ENCODE peak calls at places on chromosomes 16 and 17, in four cellular contexts. S is left ventricle myocardium inferior; Z is GM23338; X is CD8-positive, alpha-beta T cell. U is an unnamed sample. For H3K27me3, the result is how much of the 10 kb centered on the place peaks cover.

GRCh38 chr17:46944931-46945330 is 22.0 kb downstream of the GOSR2 start:
- DNase-seq in S (no peak), Z (no peak), X (no peak), U (no peak)

GRCh38 chr17:13756763-13757162 is 155.0 kb upstream of the HS3ST3A1 start:
- DNase-seq in Z (no peak), S (no peak), X (no peak), U (no peak)

GRCh38 chr17:73582821-73583220 is 61.4 kb downstream of the SDK2 start:
- DNase-seq in X (no peak), Z (no peak), S (no peak), U (no peak)

GRCh38 chr17:57732062-57732461 is 13.0 kb downstream of the CCDC182 start:
- DNase-seq in S (no peak), X (no peak), Z (no peak), U (no peak)

GRCh38 chr17:62963296-62963695 is 2.7 kb upstream of the TANC2 start:
- DNase-seq in S (no peak), Z (no peak), X (no peak), U (no peak)

GRCh38 chr17:73308017-73308823 is 3.6 kb downstream of the CDC42EP4 start:
- DNase-seq in X (no peak), S (peak), Z (no peak), U (no peak)

GRCh38 chr17:65467156-65467555 is 94.3 kb downstream of the AXIN2 start:
- DNase-seq in Z (no peak), X (no peak), S (no peak), U (no peak)

GRCh38 chr17:81885869-81886548 is 5.4 kb downstream of the ALYREF start:
- DNase-seq in Z (no peak), S (no peak), X (no peak), U (peak)

GRCh38 chr17:47649153-47649971 is at the start of gene KPNB1:
- DNase-seq in S (peak), X (peak), Z (peak), U (peak)

GRCh38 chr16:83627996-83628395 is 179.8 kb upstream of the HSBP1 start:
- DNase-seq in X (no peak), S (no peak), Z (no peak), U (no peak)

DNA sequence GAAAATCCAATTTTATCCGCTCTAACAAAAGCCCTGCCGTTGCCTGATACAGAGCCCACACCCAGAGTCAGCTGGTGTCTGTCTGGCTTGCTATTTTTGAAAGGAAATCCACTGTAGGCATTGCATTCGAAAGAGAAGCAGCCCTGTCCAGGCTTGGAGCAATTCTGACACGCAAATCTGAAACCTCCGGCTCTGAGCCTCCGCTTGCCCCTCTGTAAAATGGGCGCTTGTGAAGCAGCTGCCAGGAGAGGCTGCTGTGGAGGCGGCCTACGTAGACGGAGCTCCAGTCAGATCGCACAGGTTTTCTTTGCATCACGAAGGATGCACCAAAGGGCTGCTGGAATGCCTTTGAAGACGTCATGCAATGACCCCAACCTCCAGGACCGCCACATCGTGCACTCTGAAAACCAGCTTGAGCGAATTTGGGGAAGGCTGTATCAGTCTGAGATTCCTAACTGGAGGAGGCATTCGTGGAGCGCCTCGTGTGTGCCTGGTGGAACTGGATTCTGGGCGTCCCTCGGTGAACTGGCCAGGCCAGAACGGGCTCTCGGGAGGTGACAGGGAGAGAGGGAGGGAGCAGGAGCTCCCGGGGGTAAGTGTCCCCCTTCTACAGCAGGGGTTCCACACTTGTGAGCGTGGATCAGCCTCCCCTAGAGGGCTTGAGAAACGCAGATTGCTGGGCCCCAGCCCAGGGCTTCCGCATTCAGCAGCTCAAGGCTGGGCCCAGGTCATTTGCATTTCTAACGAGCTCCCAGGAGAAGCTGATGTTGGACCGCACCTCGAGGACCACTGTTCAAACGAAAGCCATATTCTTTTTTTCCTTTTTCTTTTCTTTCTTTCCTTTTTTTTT is 215.5 kb downstream of the MRTFB start:
- DNase-seq in S (no peak), X (no peak), Z (peak), U (no peak)
- TF ChIP-seq CTCF in S (no peak), X (no peak), Z (no peak), U (no peak)

GRCh38 chr17:12227547-12227946 is 206.9 kb downstream of the MAP2K4 start:
- DNase-seq in X (no peak), Z (no peak), S (no peak), U (no peak)

GRCh38 chr17:12222392-12222791 is 201.7 kb downstream of the MAP2K4 start:
- DNase-seq in S (no peak), X (no peak), Z (peak), U (no peak)
- H3K27me3 ChIP-seq in S (under half), X (under half), Z (under half), U (under half)

GRCh38 chr17:9839433-9839832 is 13.7 kb downstream of the GLP2R start:
- DNase-seq in X (no peak), Z (peak), S (no peak), U (peak)
- TF ChIP-seq CTCF in X (no peak), Z (peak), S (peak), U (peak)

DNA sequence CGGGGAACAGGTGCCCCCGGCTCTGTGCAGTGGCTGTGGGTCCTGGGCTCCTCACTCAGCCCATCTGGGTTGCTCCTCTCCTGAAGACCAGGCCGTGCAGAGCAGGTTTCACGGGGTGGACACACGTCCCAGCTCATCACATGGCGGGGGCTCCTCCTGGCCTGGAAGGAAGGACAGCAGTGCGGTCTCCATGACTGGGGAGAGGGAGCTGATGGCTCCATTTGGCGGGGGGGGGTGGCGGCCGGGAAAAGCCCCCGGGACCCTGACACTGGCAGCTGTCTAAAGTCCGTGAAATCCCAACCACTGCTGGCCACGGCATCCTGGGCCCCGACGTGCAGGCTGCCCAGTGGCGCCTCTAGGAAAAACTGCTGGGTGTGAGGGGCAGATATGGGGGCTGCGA is 19.0 kb downstream of the SOX8 start:
- DNase-seq in X (no peak), S (no peak), Z (no peak), U (no peak)
- H3K27me3 ChIP-seq in X (under half), S (half or more), Z (under half), U (under half)

GRCh38 chr17:60901222-60901621 is 223.6 kb downstream of the BCAS3 start:
- DNase-seq in S (no peak), X (no peak), Z (no peak), U (no peak)
- TF ChIP-seq CTCF in S (peak), X (no peak), Z (no peak), U (no peak)

GRCh38 chr17:2751482-2751881 is 2.0 kb upstream of the CCDC92B start:
- DNase-seq in X (no peak), Z (peak), S (no peak), U (peak)
- H3K27me3 ChIP-seq in X (under half), Z (under half), S (half or more), U (under half)

DNA sequence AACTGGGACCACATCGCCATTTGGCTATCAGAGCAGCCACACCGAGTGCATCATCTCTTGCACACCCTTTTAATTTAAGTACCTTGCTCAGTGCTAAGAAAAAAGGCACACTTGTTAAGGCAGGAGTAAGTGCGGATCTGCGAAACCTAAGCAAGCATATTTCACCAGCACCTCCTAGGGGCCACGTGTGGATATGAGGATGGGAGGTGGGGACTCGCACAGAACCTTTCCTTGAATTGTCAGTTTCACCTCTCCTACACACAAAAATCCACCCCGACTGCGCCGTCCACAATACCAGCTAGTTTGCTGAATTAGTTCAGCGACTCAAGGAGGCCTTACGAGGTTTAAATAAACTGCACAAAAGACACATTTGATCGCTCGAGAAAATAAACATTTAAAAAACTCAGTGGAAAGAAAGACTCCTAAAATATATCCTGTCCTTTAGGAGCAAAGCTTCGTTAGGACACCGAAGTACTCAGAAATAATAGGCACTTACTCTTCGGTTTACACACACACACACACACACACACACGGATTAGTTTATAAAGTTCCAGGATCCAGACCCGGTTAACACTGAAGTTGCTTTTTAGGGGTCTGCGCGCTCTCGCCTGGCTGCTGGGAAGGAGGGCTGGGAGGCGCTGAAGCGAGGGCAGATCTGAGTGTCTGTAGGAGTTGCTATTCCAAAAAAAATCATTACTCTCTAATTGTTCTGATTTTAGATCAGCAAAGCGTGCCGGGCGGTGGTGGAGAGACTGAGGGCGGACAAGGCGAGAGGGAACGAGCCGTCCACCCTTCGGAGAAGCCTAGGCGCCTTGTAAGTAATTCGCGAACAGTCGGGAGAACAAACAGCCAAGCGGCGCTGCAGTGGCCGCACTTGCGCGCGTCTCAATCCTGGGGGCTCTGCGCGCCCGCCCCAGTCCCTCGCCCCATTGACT is 1.0 kb upstream of the KCNJ2 start:
- DNase-seq in S (peak), X (no peak), Z (peak), U (peak)
- TF ChIP-seq CTCF in S (peak), X (no peak), Z (peak), U (peak)

DNA sequence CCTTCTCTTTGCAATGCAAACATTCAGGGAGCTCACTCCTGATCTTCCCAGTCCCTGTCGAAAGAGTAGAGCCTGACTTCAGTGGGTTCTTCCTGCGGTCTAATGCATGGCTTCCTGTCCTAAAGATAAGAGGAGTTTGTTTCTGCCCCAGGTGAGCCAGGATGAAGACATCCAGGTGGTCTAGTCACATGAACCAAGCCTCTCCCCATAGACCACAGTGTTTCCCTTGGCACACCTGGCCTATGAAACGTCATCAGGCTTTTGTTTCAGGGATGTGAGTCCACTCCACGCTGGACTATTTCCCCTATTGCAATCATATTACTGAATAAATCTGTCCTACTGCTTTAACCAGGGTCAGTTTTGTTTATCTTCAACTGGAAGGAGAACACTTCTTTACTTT is 21.1 kb downstream of the CES1 start:
- DNase-seq in X (no peak), Z (no peak), S (no peak), U (no peak)
- H3K27me3 ChIP-seq in X (under half), Z (under half), S (under half), U (under half)

GRCh38 chr17:58960068-58960467 is 146.6 kb downstream of the TRIM37 start:
- DNase-seq in X (no peak), Z (peak), S (no peak), U (no peak)
- TF ChIP-seq CTCF in X (no peak), Z (peak), S (no peak), U (peak)

GRCh38 chr17:49979748-49980479 is 10.9 kb downstream of the DLX4 start:
- DNase-seq in S (no peak), X (no peak), Z (no peak), U (no peak)
- H3K27me3 ChIP-seq in S (half or more), X (under half), Z (half or more), U (under half)

U was measured in WERI-Rb-1.